ENCODE peak calls at places on chromosomes 5 and 9, in ten cellular contexts. K is CD4-positive, alpha-beta memory T cell; H is endodermal cell; T is GM23248; E is upper lobe of right lung; L is brain microvascular endothelial cell; B is foreskin keratinocyte; C is sigmoid colon; R is CD4-positive, alpha-beta T cell; U is SK-N-SH. X is an unnamed sample. For H3K27me3, the result is how much of the 10 kb centered on the place peaks cover.

GRCh38 chr9:80994892-80995291 is 694.5 kb downstream of the TLE1 start:
- DNase-seq in U (no peak), C (no peak), E (no peak), R (no peak), H (no peak), L (peak), T (peak), K (no peak), B (peak), X (no peak)

GRCh38 chr5:55278778-55279177 is 28.7 kb downstream of the DHX29 start:
- DNase-seq in B (no peak), H (no peak), C (no peak), U (no peak), K (no peak), E (no peak), L (peak), T (peak), R (no peak), X (no peak)

GRCh38 chr9:124947727-124948391 is 7.0 kb upstream of the GOLGA1 start:
- DNase-seq in C (no peak), T (no peak), L (no peak), H (no peak), K (no peak), E (no peak), B (no peak), R (no peak), U (no peak), X (no peak)

GRCh38 chr5:145999208-145999607 is 62.8 kb downstream of the SH3RF2 start:
- DNase-seq in C (no peak), T (no peak), E (no peak), B (no peak), U (no peak), H (no peak), K (no peak), R (no peak), L (no peak), X (no peak)

GRCh38 chr9:15231788-15232635 is 75.0 kb downstream of the TTC39B start:
- DNase-seq in U (peak), H (peak), B (no peak), K (peak), R (no peak), L (no peak), E (no peak), T (peak), C (no peak), X (no peak)

GRCh38 chr5:155080721-155081120 is 67.2 kb downstream of the KIF4B start:
- DNase-seq in U (no peak), C (no peak), H (no peak), T (no peak), E (no peak), R (no peak), B (no peak), K (no peak), L (peak), X (no peak)

GRCh38 chr9:121930970-121931369 is 162.1 kb downstream of the TTLL11 start:
- DNase-seq in C (no peak), R (no peak), E (no peak), L (no peak), T (no peak), U (no peak), H (no peak), B (no peak), K (no peak), X (no peak)

GRCh38 chr5:112917453-112918005 is 4.5 kb downstream of the REEP5 start:
- DNase-seq in H (peak), E (no peak), K (no peak), B (no peak), C (no peak), L (no peak), U (peak), R (no peak), T (peak), X (no peak)

GRCh38 chr5:150565868-150566267 is 57.9 kb downstream of the NDST1 start:
- DNase-seq in B (no peak), H (no peak), K (no peak), C (peak), U (no peak), R (no peak), L (no peak), T (no peak), E (peak), X (no peak)

GRCh38 chr5:78483809-78484521 is 123.5 kb downstream of the SCAMP1 start:
- DNase-seq in R (no peak), K (no peak), T (peak), L (peak), H (no peak), E (no peak), B (no peak), U (no peak), C (no peak), X (no peak)

GRCh38 chr5:152259702-152260101 is 145.4 kb downstream of the NMUR2 start:
- DNase-seq in U (no peak), E (no peak), T (no peak), B (no peak), C (no peak), L (no peak), H (no peak), K (no peak), R (no peak), X (no peak)

GRCh38 chr5:135025730-135026644 is 8.0 kb downstream of the PITX1 start:
- DNase-seq in L (no peak), K (no peak), C (no peak), T (no peak), E (no peak), H (no peak), U (no peak), R (no peak), B (no peak), X (peak)
- H3K27me3 ChIP-seq in L (under half), K (under half), C (under half), T (half or more), E (half or more), H (half or more), U (half or more), R (under half), B (half or more), X (under half)

GRCh38 chr9:135075234-135076142 is 12.0 kb upstream of the OLFM1 start:
- DNase-seq in K (no peak), L (no peak), C (peak), E (peak), B (no peak), R (no peak), U (peak), H (peak), T (peak), X (peak)

GRCh38 chr9:135076876-135077430 is 10.5 kb upstream of the OLFM1 start:
- DNase-seq in L (no peak), H (peak), U (no peak), E (peak), C (peak), K (no peak), T (no peak), B (no peak), R (no peak), X (no peak)

GRCh38 chr9:135074354-135075233 is 12.9 kb upstream of the OLFM1 start:
- DNase-seq in U (no peak), H (peak), L (no peak), B (no peak), C (peak), E (peak), R (no peak), K (no peak), T (no peak), X (no peak)

GRCh38 chr9:135077497-135078200 is 9.8 kb upstream of the OLFM1 start:
- DNase-seq in H (peak), R (no peak), K (no peak), E (peak), B (no peak), L (peak), U (no peak), T (peak), C (peak), X (peak)

DNA sequence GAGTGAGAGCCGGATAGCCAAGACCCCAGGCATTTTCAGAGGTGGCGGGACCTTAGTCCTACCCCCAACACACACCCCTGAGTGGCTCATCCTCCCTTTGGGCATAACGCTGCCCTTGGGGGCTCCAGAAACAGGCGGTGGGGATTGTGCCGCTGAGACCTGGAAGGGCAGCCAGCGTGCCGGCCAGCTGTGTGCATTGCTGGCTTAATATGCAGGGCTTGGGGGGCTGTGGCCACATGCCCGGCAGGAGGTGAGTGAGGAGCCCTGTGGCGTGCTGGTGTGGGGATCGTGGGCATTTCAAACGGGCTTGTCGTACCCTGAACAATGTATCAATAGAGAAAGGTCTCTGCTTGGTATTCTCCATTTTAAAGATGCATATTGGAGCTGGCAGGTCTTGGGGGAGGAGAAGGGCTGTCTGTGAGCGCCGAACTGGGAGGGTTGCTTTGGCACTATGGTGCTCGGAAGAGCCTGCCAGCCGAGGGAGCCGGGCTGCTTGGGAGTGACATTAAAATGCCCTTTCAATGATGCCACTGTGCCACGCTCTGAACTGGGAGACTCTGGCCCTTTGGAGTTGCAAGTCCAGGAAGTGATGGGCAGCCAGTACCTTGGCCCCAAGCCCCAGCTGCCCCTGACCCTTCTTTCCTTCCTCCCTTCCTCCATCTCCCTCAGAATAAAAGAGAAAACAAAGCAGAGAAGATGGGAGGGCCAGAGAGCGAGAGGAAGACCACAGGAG is 11.2 kb upstream of the OLFM1 start:
- DNase-seq in E (peak), B (no peak), R (no peak), H (peak), C (peak), T (no peak), K (no peak), U (peak), L (no peak), X (no peak)
- H3K27me3 ChIP-seq in E (under half), B (under half), R (under half), H (under half), C (under half), T (under half), K (under half), U (under half), L (under half), X (under half)

DNA sequence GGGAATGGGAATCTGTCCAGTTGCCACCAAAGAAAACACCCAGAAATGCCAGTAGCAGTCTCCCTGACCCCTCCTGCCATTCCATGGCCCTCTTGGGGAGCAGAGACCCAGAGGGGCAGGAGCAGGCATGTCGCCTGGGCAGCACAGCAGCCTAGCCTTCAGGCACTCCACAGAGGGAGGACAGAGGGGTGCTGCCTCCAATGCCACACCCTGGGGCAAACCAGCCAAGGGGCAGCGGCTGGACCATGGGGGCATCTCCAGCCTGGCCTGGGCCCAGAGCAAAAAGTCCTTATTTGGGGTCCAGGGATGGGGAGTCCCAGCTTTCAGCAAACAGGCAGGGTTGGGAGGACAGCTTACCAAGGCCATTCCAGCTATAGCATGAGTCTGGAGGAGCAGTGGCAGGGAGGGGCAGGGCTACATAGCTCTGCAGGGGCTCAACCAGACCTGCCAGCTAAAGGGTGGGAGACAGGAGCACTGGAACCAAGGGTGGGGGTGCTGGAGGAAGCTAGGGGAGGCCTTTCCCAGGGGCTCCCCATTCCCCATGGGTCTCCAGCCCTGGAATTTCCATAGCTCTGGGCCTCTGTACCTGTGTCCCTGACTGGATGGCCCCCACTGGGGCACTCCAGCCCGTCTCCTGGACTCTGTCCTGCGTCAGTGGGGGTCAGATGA is 6.7 kb downstream of the BRD3 start:
- DNase-seq in H (no peak), L (no peak), B (no peak), E (peak), U (peak), C (peak), K (no peak), R (no peak), T (no peak), X (peak)
- H3K27me3 ChIP-seq in H (under half), L (under half), B (under half), E (under half), U (under half), C (under half), K (under half), R (under half), T (under half), X (under half)

GRCh38 chr9:21974542-21975409 is 19.4 kb downstream of the CDKN2A start:
- DNase-seq in T (peak), H (peak), L (peak), C (no peak), U (peak), K (peak), E (no peak), B (no peak), R (no peak), X (peak)

GRCh38 chr9:21970800-21971620 is 23.2 kb downstream of the CDKN2A start:
- DNase-seq in B (no peak), R (no peak), U (no peak), L (no peak), H (peak), T (peak), E (no peak), C (no peak), K (no peak), X (no peak)

GRCh38 chr9:21972361-21972760 is 21.8 kb downstream of the CDKN2A start:
- DNase-seq in K (no peak), B (no peak), H (no peak), T (no peak), E (no peak), U (no peak), L (no peak), R (no peak), C (no peak), X (no peak)

GRCh38 chr9:21976334-21976875 is 17.8 kb downstream of the CDKN2A start:
- DNase-seq in T (no peak), K (no peak), U (no peak), R (no peak), B (no peak), H (no peak), E (no peak), L (no peak), C (no peak), X (no peak)

GRCh38 chr9:21974230-21974541 is 20.0 kb downstream of the CDKN2A start:
- DNase-seq in R (no peak), U (no peak), T (no peak), L (no peak), B (no peak), C (no peak), K (no peak), E (no peak), H (no peak), X (no peak)
- H3K27me3 ChIP-seq in R (half or more), U (half or more), T (half or more), L (under half), B (half or more), C (half or more), K (half or more), E (half or more), H (half or more), X (under half)

GRCh38 chr9:21966140-21966851 is 27.9 kb downstream of the CDKN2A start:
- DNase-seq in K (no peak), U (no peak), C (no peak), E (no peak), B (no peak), T (no peak), H (peak), L (no peak), R (no peak), X (no peak)

GRCh38 chr9:21967707-21968106 is 26.5 kb downstream of the CDKN2A start:
- DNase-seq in C (no peak), H (peak), R (no peak), T (no peak), U (no peak), E (no peak), K (no peak), L (no peak), B (no peak), X (no peak)

GRCh38 chr9:21967169-21967568 is 27.0 kb downstream of the CDKN2A start:
- DNase-seq in K (no peak), E (no peak), C (no peak), U (no peak), H (peak), T (no peak), L (no peak), B (no peak), R (no peak), X (no peak)

GRCh38 chr9:21964925-21965385 is 29.2 kb downstream of the CDKN2A start:
- DNase-seq in T (peak), B (no peak), L (no peak), U (no peak), C (peak), R (no peak), H (peak), K (peak), E (peak), X (peak)

DNA sequence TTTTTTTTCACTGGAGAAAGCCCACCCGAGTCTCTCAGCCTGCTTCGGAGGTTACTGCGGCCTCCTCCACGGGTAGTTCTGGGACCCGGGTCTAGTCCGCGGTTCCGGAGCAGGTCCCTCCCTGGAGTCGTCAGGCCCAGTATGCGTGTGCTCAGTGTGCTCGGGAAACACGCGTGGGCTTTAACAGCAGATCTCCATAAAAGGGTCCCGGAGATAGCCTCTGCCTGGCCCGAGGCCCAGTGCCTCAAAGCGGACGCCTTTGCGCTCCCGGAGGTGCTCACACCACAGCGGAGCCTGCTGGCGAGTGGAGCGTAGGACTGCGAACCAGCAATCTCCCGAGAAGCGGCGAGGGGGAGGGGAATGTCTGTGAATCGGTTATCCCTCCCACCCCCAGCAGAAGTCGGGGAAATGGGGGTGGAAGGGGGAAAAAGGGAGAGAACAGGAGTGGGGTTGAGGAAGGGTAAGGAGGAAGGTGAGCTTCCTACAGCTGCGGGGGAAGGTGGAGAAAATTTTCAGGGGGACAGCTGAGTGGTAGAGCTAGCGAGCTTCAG is 28.7 kb downstream of the CDKN2A start:
- DNase-seq in K (peak), R (no peak), H (peak), L (peak), B (no peak), E (peak), T (peak), U (peak), C (peak), X (peak)
- H3K27me3 ChIP-seq in K (half or more), R (half or more), H (half or more), L (under half), B (half or more), E (half or more), T (under half), U (under half), C (half or more), X (under half)

GRCh38 chr9:135790356-135790755 is 88.4 kb downstream of the KCNT1 start:
- DNase-seq in U (no peak), T (no peak), C (no peak), L (no peak), K (no peak), B (no peak), R (no peak), H (no peak), E (no peak), X (no peak)

GRCh38 chr9:135791431-135792267 is 89.7 kb downstream of the KCNT1 start:
- DNase-seq in H (no peak), E (no peak), R (no peak), T (no peak), L (no peak), U (no peak), B (no peak), K (no peak), C (no peak), X (no peak)

GRCh38 chr9:135788576-135789300 is 86.8 kb downstream of the KCNT1 start:
- DNase-seq in K (no peak), E (no peak), B (no peak), U (no peak), T (no peak), R (no peak), C (no peak), H (no peak), L (no peak), X (no peak)

GRCh38 chr9:135790850-135791249 is 88.9 kb downstream of the KCNT1 start:
- DNase-seq in R (no peak), C (no peak), T (no peak), K (no peak), H (no peak), E (no peak), B (no peak), U (no peak), L (no peak), X (no peak)

DNA sequence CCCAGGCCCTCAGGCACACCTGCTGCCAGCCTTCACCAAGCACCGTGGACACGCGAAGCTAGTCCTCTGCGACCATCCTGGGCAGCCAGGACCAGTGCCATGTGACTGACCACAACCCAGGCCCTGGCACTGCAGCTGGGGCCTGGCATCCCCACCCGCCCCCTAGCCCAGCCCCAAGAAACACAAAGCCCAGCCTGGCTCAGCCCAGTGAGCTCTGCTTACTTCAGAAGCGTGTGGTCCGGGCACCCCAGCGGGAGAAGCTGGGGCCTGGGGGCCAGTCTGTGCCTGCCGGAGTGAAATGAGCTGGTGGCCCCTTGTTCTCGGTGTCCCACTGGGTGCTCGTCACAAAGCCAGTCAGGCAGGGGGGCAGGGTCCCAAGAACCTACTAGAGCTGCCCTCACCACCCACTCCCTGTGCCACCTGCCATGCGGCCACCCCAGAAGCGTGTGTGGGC is 87.9 kb downstream of the KCNT1 start:
- DNase-seq in H (no peak), L (no peak), E (no peak), R (no peak), T (no peak), K (no peak), C (no peak), U (no peak), B (no peak), X (no peak)
- H3K27me3 ChIP-seq in H (under half), L (under half), E (under half), R (under half), T (under half), K (under half), C (under half), U (under half), B (under half), X (under half)

GRCh38 chr5:148713735-148714508 is 59.6 kb upstream of the HTR4 start:
- DNase-seq in E (no peak), H (no peak), T (no peak), R (no peak), K (no peak), U (no peak), L (no peak), B (no peak), C (no peak), X (no peak)
- H3K27me3 ChIP-seq in E (under half), H (under half), T (under half), R (under half), K (under half), U (under half), L (under half), B (under half), C (under half), X (under half)

GRCh38 chr5:51384281-51384840 is 1.1 kb downstream of the ISL1 start:
- DNase-seq in T (no peak), C (no peak), B (peak), K (no peak), L (no peak), H (no peak), U (peak), E (no peak), R (no peak), X (no peak)
- H3K27me3 ChIP-seq in T (half or more), C (under half), B (under half), K (under half), L (half or more), H (half or more), U (under half), E (half or more), R (half or more), X (half or more)